ENCODE peak calls at places on chromosomes 2 and 18, in four cellular contexts. C is anterior cingulate cortex; I is A172; J is stimulated activated CD8-positive, alpha-beta memory T cell treated with anti-CD3 and anti-CD28 coated beads, Interleukin-4, amount 100 ng/mL, for 48 hours. O is an unnamed sample.

GRCh38 chr18:39453882-39454281 is 1888.3 kb upstream of the CELF4 start:
- DNase-seq in C (no peak), I (peak; percentile 57), J (no peak), O (peak; percentile 76)

GRCh38 chr2:107588960-107589542 is 237.6 kb upstream of the RGPD4 start:
- DNase-seq in C (no peak), I (peak; percentile 66), J (no peak), O (peak; percentile 4)

GRCh38 chr18:44564922-44565321 is 115.8 kb upstream of the SETBP1 start:
- DNase-seq in C (no peak), I (no peak), J (no peak), O (peak; percentile 50)

GRCh38 chr18:6591491-6591890 is 138.0 kb upstream of the ARHGAP28 start:
- DNase-seq in C (no peak), I (peak; percentile 6), J (no peak), O (no peak)

GRCh38 chr2:2010266-2010665 is 266.0 kb upstream of the PXDN start:
- DNase-seq in C (no peak), I (no peak), J (no peak), O (no peak)

GRCh38 chr18:79923896-79924585 is 27.4 kb downstream of the SLC66A2 start:
- DNase-seq in C (no peak), I (no peak), J (no peak), O (no peak)

GRCh38 chr2:106272202-106272807 is 78.2 kb upstream of the UXS1 start:
- DNase-seq in C (no peak), I (no peak), J (no peak), O (no peak)

GRCh38 chr18:26370037-26370436 is 143.8 kb downstream of the TAF4B start:
- DNase-seq in C (no peak), I (no peak), J (no peak), O (no peak)

GRCh38 chr18:13136689-13137040 is 81.9 kb upstream of the LDLRAD4 start:
- DNase-seq in C (no peak), I (no peak), J (no peak), O (no peak)

GRCh38 chr18:9103488-9103887 is 989 bp downstream of the NDUFV2 start:
- DNase-seq in C (no peak), I (no peak), J (no peak), O (peak; percentile 52)

GRCh38 chr2:37146062-37146461 is 10.7 kb downstream of the EIF2AK2 start:
- DNase-seq in C (no peak), I (no peak), J (no peak), O (no peak)

GRCh38 chr2:225041871-225042799 is at the start of gene DOCK10:
- DNase-seq in C (no peak), I (peak; percentile 38), J (peak; percentile 65), O (peak; percentile 18)

GRCh38 chr2:2184549-2185249 is 146.4 kb downstream of the MYT1L start:
- DNase-seq in C (no peak), I (peak; percentile 5), J (no peak), O (no peak)

GRCh38 chr2:127872354-127872753 is 13.4 kb downstream of the AMMECR1L start:
- DNase-seq in C (no peak), I (no peak), J (no peak), O (no peak)

GRCh38 chr2:95077521-95077807 is 44.1 kb downstream of the MRPS5 start:
- DNase-seq in C (no peak), I (peak; percentile 17), J (no peak), O (no peak)

GRCh38 chr18:57621252-57621607 is 406 bp downstream of the NARS1 start:
- DNase-seq in C (no peak), I (no peak), J (no peak), O (no peak)

GRCh38 chr2:208097801-208098200 is 26.5 kb downstream of the CRYGD start:
- DNase-seq in C (no peak), I (no peak), J (no peak), O (no peak)

GRCh38 chr18:6566338-6566911 is 151.7 kb upstream of the L3MBTL4 start:
- DNase-seq in C (no peak), I (peak; percentile 36), J (no peak), O (no peak)

GRCh38 chr18:9102391-9103216 is at the start of gene NDUFV2:
- DNase-seq in C (peak; percentile 94), I (peak; percentile 86), J (peak; percentile 99), O (peak; percentile 93)

GRCh38 chr2:47225061-47225783 is 70.1 kb upstream of the STPG4 start:
- DNase-seq in C (no peak), I (peak; percentile 99), J (no peak), O (peak; percentile 95)

GRCh38 chr2:48474599-48475298 is 55.2 kb upstream of the STON1 start:
- DNase-seq in C (no peak), I (no peak), J (no peak), O (peak; percentile 91)

GRCh38 chr2:144596074-144596871 is 76.4 kb upstream of the ZEB2 start:
- DNase-seq in C (no peak), I (peak; percentile 72), J (no peak), O (peak; percentile 86)

GRCh38 chr2:174667461-174667860 is 69.9 kb upstream of the WIPF1 start:
- DNase-seq in C (no peak), I (no peak), J (no peak), O (no peak)

GRCh38 chr2:190469770-190470169 is 61.6 kb downstream of the MFSD6 start:
- DNase-seq in C (no peak), I (peak; percentile 85), J (no peak), O (peak; percentile 23)

GRCh38 chr2:174590346-174590745 is 7.3 kb downstream of the WIPF1 start:
- DNase-seq in C (no peak), I (no peak), J (no peak), O (no peak)

GRCh38 chr2:667332-668000 is 9.7 kb downstream of the TMEM18 start:
- DNase-seq in C (no peak), I (peak; percentile 76), J (no peak), O (peak; percentile 73)